ENCODE peak calls at places on chromosomes 16 and 17, in ten cellular contexts. E is cardiac muscle cell; G is neural progenitor cell; S is GM23248; K is IMR-90; F is lung; H is heart left ventricle; X is CD8-positive, alpha-beta T cell; J is pancreas; L is HAP-1. Q is an unnamed sample. For H3K4me1, the result is how much of the 10 kb centered on the place peaks cover.

GRCh38 chr16:67538666-67539101 is 10.1 kb downstream of the RIPOR1 start:
- DNase-seq in E (no peak), X (no peak), L (no peak), S (peak), J (no peak), F (no peak), G (peak), H (no peak), K (peak), Q (no peak)

GRCh38 chr17:60249517-60249826 is 99.7 kb downstream of the CA4 start:
- DNase-seq in K (peak), G (peak), L (no peak), E (no peak), S (no peak), H (no peak), J (no peak), X (no peak), F (no peak), Q (no peak)

GRCh38 chr16:14302399-14303181 is 231.5 kb downstream of the MRTFB start:
- DNase-seq in G (peak), F (no peak), L (peak), X (no peak), J (peak), S (peak), E (peak), H (no peak), K (no peak), Q (no peak)

GRCh38 chr17:72456026-72456569 is 335.3 kb downstream of the SOX9 start:
- DNase-seq in E (no peak), S (peak), L (no peak), K (peak), J (no peak), F (no peak), G (no peak), H (no peak), X (no peak), Q (no peak)

GRCh38 chr16:19835989-19836421 is 48.6 kb downstream of the GPRC5B start:
- DNase-seq in E (no peak), F (no peak), G (no peak), L (no peak), S (peak), K (peak), H (no peak), X (no peak), J (no peak), Q (no peak)

GRCh38 chr16:86834451-86835035 is 256.2 kb downstream of the FOXL1 start:
- DNase-seq in X (no peak), K (peak), S (peak), L (no peak), H (peak), E (peak), G (peak), J (no peak), F (no peak), Q (no peak)

GRCh38 chr16:85350973-85351372 is 238.7 kb upstream of the CIBAR2 start:
- DNase-seq in S (peak), F (peak), G (no peak), H (peak), J (peak), E (peak), L (peak), X (no peak), K (peak), Q (peak)

GRCh38 chr16:67071476-67072048 is 38.2 kb upstream of the PHAF1 start:
- DNase-seq in X (no peak), G (no peak), F (no peak), S (peak), H (no peak), J (no peak), K (no peak), L (no peak), E (no peak), Q (no peak)

GRCh38 chr16:53664724-53665345 is 38.8 kb downstream of the RPGRIP1L start:
- DNase-seq in K (peak), J (no peak), X (no peak), F (no peak), G (no peak), L (no peak), E (peak), S (peak), H (no peak), Q (no peak)

GRCh38 chr17:82650723-82651122 is 2.5 kb upstream of the WDR45B start:
- DNase-seq in J (peak), H (no peak), L (no peak), K (no peak), F (no peak), X (no peak), G (no peak), E (no peak), S (no peak), Q (no peak)

GRCh38 chr16:50509521-50510341 is 38.5 kb upstream of the NKD1 start:
- DNase-seq in J (no peak), E (peak), G (peak), S (peak), L (peak), X (peak), K (peak), F (no peak), H (no peak), Q (peak)

GRCh38 chr16:68651136-68651535 is 6.0 kb downstream of the CDH3 start:
- DNase-seq in F (no peak), S (no peak), K (no peak), L (no peak), X (no peak), E (no peak), J (no peak), G (no peak), H (no peak), Q (no peak)

GRCh38 chr17:20073056-20073979 is 64.2 kb downstream of the SPECC1 start:
- DNase-seq in K (peak), E (no peak), F (peak), G (no peak), J (no peak), S (no peak), X (peak), H (peak), L (no peak), Q (no peak)

GRCh38 chr17:80585880-80586279 is 41.2 kb downstream of the RPTOR start:
- DNase-seq in F (no peak), X (no peak), S (no peak), H (no peak), K (no peak), L (no peak), E (no peak), G (no peak), J (no peak), Q (no peak)

GRCh38 chr16:67781548-67781921 is 24.8 kb downstream of the RANBP10 start:
- DNase-seq in K (no peak), G (no peak), L (no peak), X (no peak), H (no peak), E (no peak), S (no peak), F (no peak), J (no peak), Q (no peak)

GRCh38 chr17:46819906-46820351 is 1.4 kb upstream of the WNT3 start:
- DNase-seq in E (no peak), H (no peak), S (no peak), X (no peak), K (no peak), F (no peak), J (no peak), G (peak), L (no peak), Q (no peak)

GRCh38 chr17:51164911-51165679 is 1.1 kb upstream of the NME2 start:
- DNase-seq in E (no peak), K (no peak), X (no peak), S (no peak), H (no peak), L (peak), F (no peak), G (peak), J (peak), Q (no peak)

GRCh38 chr17:8991514-8992285 is 26.2 kb upstream of the PIK3R5 start:
- DNase-seq in G (peak), S (peak), K (peak), J (peak), X (peak), E (peak), L (peak), F (peak), H (peak), Q (peak)

GRCh38 chr16:86016201-86016965 is 117.4 kb downstream of the IRF8 start:
- DNase-seq in S (peak), X (peak), J (no peak), F (peak), H (no peak), K (peak), L (peak), G (peak), E (peak), Q (no peak)

GRCh38 chr16:75732871-75733270 is 6.6 kb upstream of the CPHXL start:
- DNase-seq in K (no peak), J (no peak), S (no peak), H (no peak), X (no peak), G (no peak), F (no peak), E (no peak), L (no peak), Q (no peak)

GRCh38 chr17:75249564-75249963 is 11.8 kb downstream of the GGA3 start:
- DNase-seq in K (no peak), H (no peak), S (no peak), X (no peak), J (no peak), E (no peak), F (no peak), L (no peak), G (no peak), Q (no peak)

GRCh38 chr16:31138621-31139578 is 3.4 kb upstream of the PRSS8 start:
- DNase-seq in E (no peak), F (peak), L (no peak), K (peak), S (peak), H (peak), X (no peak), J (peak), G (peak), Q (peak)

GRCh38 chr17:34798581-34798980 is 162.7 kb downstream of the CCT6B start:
- DNase-seq in F (no peak), G (peak), X (no peak), K (no peak), S (no peak), J (no peak), H (no peak), E (no peak), L (no peak), Q (no peak)

GRCh38 chr17:2018716-2019490 is 6.2 kb downstream of the RTN4RL1 start:
- DNase-seq in L (no peak), S (no peak), H (no peak), J (no peak), F (no peak), G (no peak), X (no peak), K (no peak), E (no peak), Q (no peak)

GRCh38 chr17:7114241-7114874 is at the start of gene ASGR2:
- DNase-seq in L (no peak), X (no peak), H (no peak), J (no peak), K (no peak), G (no peak), S (no peak), E (no peak), F (no peak), Q (no peak)

GRCh38 chr17:20213429-20213828 is 204.3 kb downstream of the SPECC1 start:
- DNase-seq in E (no peak), K (no peak), J (no peak), X (no peak), L (no peak), G (no peak), H (no peak), S (no peak), F (no peak), Q (no peak)

GRCh38 chr17:1413281-1413791 is 13.3 kb upstream of the YWHAE start:
- DNase-seq in S (peak), H (peak), L (peak), G (no peak), X (no peak), E (no peak), J (peak), F (peak), K (peak), Q (peak)

DNA sequence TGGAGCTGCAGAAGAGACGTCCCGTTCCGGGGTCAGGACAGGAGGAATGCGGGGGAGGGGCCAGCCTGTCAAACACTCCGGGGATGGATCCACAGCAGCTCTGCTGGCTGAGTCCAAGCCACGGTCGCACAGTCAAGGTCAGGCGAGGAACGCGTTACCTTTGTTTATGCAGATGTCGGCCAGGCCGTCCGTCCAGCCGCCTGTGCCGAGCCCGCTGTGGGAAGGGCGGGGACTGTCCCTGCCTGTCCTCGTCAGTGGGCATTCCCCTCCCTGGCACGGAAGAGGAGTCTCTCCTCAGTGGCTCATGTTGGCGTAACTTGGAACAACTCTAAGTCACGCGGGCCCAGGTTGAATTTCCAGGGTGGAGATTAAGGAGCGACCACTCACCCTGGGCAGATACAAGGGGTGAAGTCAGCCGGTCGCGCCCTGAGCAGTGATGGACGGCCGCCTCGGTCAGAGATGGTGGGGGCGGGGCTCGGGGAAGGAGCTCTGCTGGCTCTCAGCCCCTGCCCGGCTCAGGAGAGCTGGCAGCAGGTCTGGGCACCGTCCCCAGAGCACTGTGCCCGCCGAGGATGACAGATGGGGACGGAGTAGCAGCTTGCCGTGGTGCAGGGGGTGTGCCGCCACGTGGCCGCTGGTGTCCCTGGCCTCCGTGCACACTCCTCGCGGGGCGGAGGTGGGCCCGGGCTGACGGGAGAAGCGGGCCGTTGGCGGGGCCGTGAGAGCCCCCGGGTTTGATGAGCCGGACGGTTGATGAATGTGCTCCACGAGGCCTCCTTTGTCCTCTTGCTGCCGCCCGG is 7.3 kb downstream of the CACNA1H start:
- DNase-seq in E (peak), K (no peak), S (no peak), G (no peak), J (peak), F (no peak), H (peak), X (no peak), L (no peak), Q (no peak)
- H3K4me1 ChIP-seq in E (under half), K (under half), S (under half), G (under half), J (under half), F (under half), H (under half), X (under half), L (under half), Q (under half)

DNA sequence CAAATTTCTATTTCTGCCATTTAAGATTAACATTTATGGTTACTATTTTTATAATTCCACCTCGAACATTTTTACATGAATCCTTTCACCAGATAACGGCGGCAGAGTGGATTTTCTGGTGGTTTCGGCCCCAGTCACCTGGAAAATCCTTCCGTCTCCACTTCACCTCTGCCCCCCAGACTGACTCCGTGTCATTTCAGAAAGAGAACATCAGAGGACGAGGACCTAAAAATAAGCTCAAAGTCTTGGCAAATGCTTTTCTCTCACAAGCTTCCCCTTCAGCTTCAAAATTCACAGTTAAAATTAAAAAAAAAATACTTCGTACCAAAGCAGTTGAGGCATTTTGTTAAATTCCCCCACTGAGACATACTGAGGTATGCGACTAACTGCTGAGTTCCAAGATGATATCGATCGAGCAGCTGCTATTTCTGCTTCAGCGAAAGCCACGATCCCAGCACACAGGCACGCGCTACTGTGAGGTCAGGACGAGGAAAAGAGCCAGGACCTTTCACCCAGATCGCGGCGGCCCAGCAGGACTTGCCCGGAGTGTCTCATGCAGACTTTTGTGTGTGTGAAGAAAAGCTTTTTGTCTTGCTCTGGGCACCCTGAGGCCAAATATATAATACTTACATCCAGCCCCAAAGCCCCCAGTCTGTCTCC is 36.8 kb downstream of the ASPA start:
- DNase-seq in G (peak), K (peak), L (peak), H (peak), E (peak), X (no peak), J (peak), F (no peak), S (peak), Q (peak)
- H3K4me3 ChIP-seq in G (no peak), K (no peak), L (no peak), H (peak), E (no peak), X (no peak), J (no peak), F (no peak), S (peak), Q (peak)

GRCh38 chr16:17298238-17298637 is 172.5 kb downstream of the XYLT1 start:
- DNase-seq in L (no peak), E (no peak), J (no peak), S (no peak), G (no peak), H (no peak), X (no peak), F (no peak), K (no peak), Q (no peak)
- H3K4me1 ChIP-seq in L (under half), E (under half), J (under half), S (under half), G (under half), H (under half), X (under half), F (under half), K (under half), Q (under half)

GRCh38 chr16:80546249-80546648 is 5.5 kb downstream of the DYNLRB2 start:
- DNase-seq in G (no peak), E (no peak), F (no peak), H (no peak), X (no peak), J (no peak), S (no peak), K (no peak), L (no peak), Q (no peak)

GRCh38 chr16:80544326-80544725 is 3.5 kb downstream of the DYNLRB2 start:
- DNase-seq in F (no peak), L (no peak), H (no peak), X (no peak), J (no peak), K (no peak), E (no peak), S (no peak), G (no peak), Q (no peak)

GRCh38 chr16:80543162-80543561 is 2.4 kb downstream of the DYNLRB2 start:
- DNase-seq in X (no peak), F (no peak), J (no peak), K (no peak), G (no peak), H (no peak), L (no peak), E (no peak), S (no peak), Q (no peak)

GRCh38 chr16:80540516-80541305 is at the start of gene DYNLRB2:
- DNase-seq in X (peak), H (peak), J (peak), F (peak), L (no peak), G (peak), S (peak), K (peak), E (peak), Q (peak)

DNA sequence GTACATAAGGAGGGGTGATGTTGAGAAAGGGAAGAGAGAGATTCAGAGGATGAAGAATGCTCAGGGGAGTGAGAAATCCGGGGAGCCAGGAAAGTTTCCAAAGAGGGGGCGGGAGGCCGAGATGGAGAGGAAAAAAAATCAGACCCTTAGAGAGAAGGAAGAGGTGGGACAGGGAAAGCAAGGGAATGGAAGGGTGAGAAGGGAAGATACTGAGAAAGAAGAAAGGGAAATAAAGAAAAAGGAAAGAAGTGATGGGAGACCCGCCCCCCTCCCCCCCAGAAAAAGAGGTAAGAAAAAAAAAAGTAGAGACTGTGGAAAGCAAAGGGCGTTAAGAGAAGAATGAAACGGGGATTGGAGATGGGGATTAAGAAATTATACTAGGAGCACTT is 507 bp downstream of the DYNLRB2 start:
- DNase-seq in X (no peak), G (no peak), E (no peak), J (no peak), S (peak), K (no peak), F (no peak), H (no peak), L (no peak), Q (no peak)
- H3K4me3 ChIP-seq in X (peak), G (peak), E (peak), J (peak), S (peak), K (peak), F (peak), H (peak), L (no peak), Q (peak)

GRCh38 chr17:77437017-77437416 is 296.2 kb downstream of the SEC14L1 start:
- DNase-seq in J (no peak), F (no peak), G (no peak), S (peak), K (peak), X (peak), H (peak), E (no peak), L (no peak), Q (no peak)
- H3K4me1 ChIP-seq in J (under half), F (under half), G (half or more), S (under half), K (half or more), X (half or more), H (half or more), E (half or more), L (under half), Q (under half)

DNA sequence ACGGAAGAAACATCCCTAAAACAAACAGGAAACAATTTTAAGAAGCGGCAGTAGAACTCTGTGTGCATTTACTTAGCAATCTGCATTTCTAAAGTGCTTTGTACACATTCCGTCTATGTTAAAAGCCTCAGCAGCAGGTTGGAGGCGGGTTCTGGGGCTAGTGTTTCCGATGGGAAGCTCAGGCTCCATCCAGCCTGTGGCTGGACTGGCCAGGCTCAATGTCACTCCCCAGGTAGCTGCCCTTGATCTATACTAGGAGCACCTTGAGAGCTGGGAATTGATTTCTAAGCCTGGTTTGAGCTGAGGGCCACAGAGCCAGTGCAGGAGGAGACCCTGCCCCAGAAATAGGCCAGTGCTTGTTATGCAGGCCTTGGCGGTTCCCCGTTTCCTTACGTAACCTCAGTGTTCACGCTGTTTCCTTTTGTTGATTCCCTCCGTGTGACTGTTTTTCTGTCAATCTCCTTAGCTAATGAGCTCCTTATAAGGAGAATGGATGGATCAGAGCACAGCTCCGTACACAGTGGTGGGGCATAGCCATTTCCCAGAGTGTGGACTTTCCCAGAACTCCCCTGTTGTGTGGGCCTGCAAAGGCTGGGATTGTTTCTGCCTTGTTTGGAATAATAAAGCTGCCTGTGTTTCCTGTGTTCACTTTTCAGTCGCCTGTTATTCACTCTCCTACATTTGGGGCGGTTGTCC is 21.4 kb downstream of the ADORA2B start:
- DNase-seq in H (no peak), J (peak), G (peak), E (peak), F (peak), K (peak), X (no peak), S (no peak), L (peak), Q (no peak)
- H3K4me3 ChIP-seq in H (no peak), J (no peak), G (peak), E (no peak), F (no peak), K (no peak), X (peak), S (no peak), L (peak), Q (no peak)

Q was measured in ascending aorta.